ENCODE peak calls at places on chromosomes 12 and 14, in ten cellular contexts. D is activated naive CD8-positive, alpha-beta T cell treated with anti-CD3 and anti-CD28 coated beads, Interleukin-2, amount 50 U/mL, for 24 hours; H is CD8-positive, alpha-beta T cell; T is NCI-H446; V is iris pigment epithelial cell; E is fibroblast of pulmonary artery; N is H4; U is progenitor cell of endocrine pancreas; K is RCC 7860; B is KG1. R is an unnamed sample.

GRCh38 chr14:95739356-95739755 is 25.4 kb upstream of the TCL1A start:
- DNase-seq in D (no peak), H (no peak), T (no peak), V (no peak), E (no peak), N (no peak), U (no peak), K (no peak), B (no peak), R (no peak)

GRCh38 chr14:100427166-100427565 is 104.0 kb downstream of the SLC25A47 start:
- DNase-seq in D (no peak), H (no peak), T (no peak), V (no peak), E (no peak), N (no peak), U (no peak), K (no peak), B (no peak), R (no peak)

GRCh38 chr12:68378859-68379628 is 46.9 kb upstream of the MDM1 start:
- DNase-seq in D (no peak), H (no peak), T (peak), V (no peak), E (peak), N (no peak), U (no peak), K (no peak), B (no peak), R (no peak)

GRCh38 chr12:3213171-3213570 is 136.0 kb downstream of the TSPAN9 start:
- DNase-seq in D (no peak), H (no peak), T (peak), V (no peak), E (no peak), N (no peak), U (no peak), K (no peak), B (no peak), R (no peak)

GRCh38 chr14:90605430-90605829 is 208.6 kb downstream of the CALM1 start:
- DNase-seq in D (no peak), H (no peak), T (no peak), V (no peak), E (no peak), N (no peak), U (no peak), K (no peak), B (no peak), R (no peak)

GRCh38 chr12:59646636-59647035 is 50.8 kb downstream of the SLC16A7 start:
- DNase-seq in D (no peak), H (no peak), T (no peak), V (no peak), E (no peak), N (no peak), U (no peak), K (no peak), B (no peak), R (no peak)

GRCh38 chr12:46590991-46591703 is 218.6 kb upstream of the SLC38A2 start:
- DNase-seq in D (no peak), H (no peak), T (no peak), V (no peak), E (no peak), N (no peak), U (no peak), K (no peak), B (no peak), R (no peak)

GRCh38 chr14:22613091-22613695 is 15.1 kb downstream of the ABHD4 start:
- DNase-seq in D (no peak), H (no peak), T (no peak), V (no peak), E (no peak), N (no peak), U (no peak), K (no peak), B (no peak), R (no peak)

GRCh38 chr12:4116251-4117111 is 157.1 kb upstream of the CCND2 start:
- DNase-seq in D (no peak), H (no peak), T (no peak), V (peak), E (peak), N (no peak), U (no peak), K (no peak), B (no peak), R (no peak)

GRCh38 chr12:1618489-1618888 is 10.5 kb upstream of the WNT5B start:
- DNase-seq in D (no peak), H (no peak), T (no peak), V (no peak), E (no peak), N (no peak), U (no peak), K (no peak), B (no peak), R (peak)

GRCh38 chr14:50036211-50036610 is 80.2 kb downstream of the VCPKMT start:
- DNase-seq in D (no peak), H (no peak), T (no peak), V (no peak), E (no peak), N (no peak), U (no peak), K (no peak), B (no peak), R (no peak)

GRCh38 chr12:24561411-24561871 is 387.5 kb downstream of the BCAT1 start:
- DNase-seq in D (no peak), H (no peak), T (no peak), V (peak), E (peak), N (peak), U (no peak), K (peak), B (no peak), R (no peak)

GRCh38 chr12:30863839-30864238 is 62.7 kb upstream of the TSPAN11 start:
- DNase-seq in D (no peak), H (no peak), T (no peak), V (no peak), E (no peak), N (no peak), U (no peak), K (no peak), B (no peak), R (no peak)

GRCh38 chr12:50201987-50202521 is 34.9 kb upstream of the CERS5 start:
- DNase-seq in D (no peak), H (no peak), T (no peak), V (peak), E (peak), N (no peak), U (no peak), K (peak), B (no peak), R (no peak)

GRCh38 chr12:76303989-76304460 is 44.2 kb downstream of the BBS10 start:
- DNase-seq in D (no peak), H (no peak), T (no peak), V (no peak), E (no peak), N (no peak), U (no peak), K (peak), B (no peak), R (no peak)

GRCh38 chr12:66744956-66745383 is 66.1 kb upstream of the GRIP1 start:
- DNase-seq in D (no peak), H (no peak), T (no peak), V (no peak), E (no peak), N (no peak), U (no peak), K (no peak), B (no peak), R (no peak)

GRCh38 chr12:51951843-51952722 is 584 bp downstream of the ACVR1B start:
- DNase-seq in D (no peak), H (no peak), T (no peak), V (no peak), E (no peak), N (no peak), U (peak), K (no peak), B (no peak), R (no peak)

GRCh38 chr12:17304503-17305347 is 698.8 kb upstream of the LMO3 start:
- DNase-seq in D (no peak), H (no peak), T (no peak), V (peak), E (no peak), N (peak), U (no peak), K (peak), B (no peak), R (peak)

GRCh38 chr14:80003138-80003537 is 208.2 kb downstream of the DIO2 start:
- DNase-seq in D (no peak), H (no peak), T (no peak), V (peak), E (no peak), N (peak), U (no peak), K (no peak), B (no peak), R (no peak)

GRCh38 chr14:91113829-91114078 is at the start of gene DGLUCY:
- DNase-seq in D (no peak), H (peak), T (peak), V (peak), E (peak), N (peak), U (no peak), K (no peak), B (peak), R (no peak)

GRCh38 chr12:11769723-11770514 is 120.4 kb downstream of the ETV6 start:
- DNase-seq in D (no peak), H (no peak), T (no peak), V (no peak), E (no peak), N (no peak), U (no peak), K (no peak), B (no peak), R (no peak)

GRCh38 chr12:58529114-58529665 is 391.1 kb downstream of the LRIG3 start:
- DNase-seq in D (no peak), H (no peak), T (no peak), V (peak), E (peak), N (peak), U (no peak), K (peak), B (no peak), R (no peak)

GRCh38 chr12:52952082-52952801 is 3.3 kb downstream of the KRT18 start:
- DNase-seq in D (no peak), H (no peak), T (no peak), V (no peak), E (no peak), N (no peak), U (no peak), K (no peak), B (no peak), R (no peak)

GRCh38 chr12:124032265-124032886 is 59.4 kb downstream of the ZNF664 start:
- DNase-seq in D (peak), H (no peak), T (peak), V (peak), E (peak), N (peak), U (no peak), K (peak), B (peak), R (no peak)

GRCh38 chr12:108969622-108970021 is 51.2 kb downstream of the SVOP start:
- DNase-seq in D (no peak), H (no peak), T (no peak), V (no peak), E (no peak), N (no peak), U (no peak), K (no peak), B (no peak), R (no peak)

GRCh38 chr14:92718659-92719058 is 29.8 kb downstream of the LGMN start:
- DNase-seq in D (no peak), H (no peak), T (no peak), V (no peak), E (no peak), N (no peak), U (no peak), K (no peak), B (no peak), R (no peak)

GRCh38 chr12:106416273-106416672 is 58.7 kb downstream of the POLR3B start:
- DNase-seq in D (no peak), H (no peak), T (no peak), V (peak), E (peak), N (no peak), U (no peak), K (peak), B (no peak), R (peak)

GRCh38 chr12:99768758-99769157 is 121.2 kb downstream of the GARIN6 start:
- DNase-seq in D (no peak), H (no peak), T (no peak), V (no peak), E (no peak), N (no peak), U (no peak), K (no peak), B (no peak), R (no peak)

GRCh38 chr14:68943107-68943506 is 36.0 kb downstream of the ACTN1 start:
- DNase-seq in D (no peak), H (no peak), T (no peak), V (no peak), E (no peak), N (no peak), U (no peak), K (no peak), B (no peak), R (no peak)

GRCh38 chr12:132066345-132066685 is 77.8 kb downstream of the DDX51 start:
- DNase-seq in D (peak), H (no peak), T (no peak), V (no peak), E (no peak), N (no peak), U (no peak), K (no peak), B (no peak), R (no peak)

GRCh38 chr12:101536069-101536674 is 58.6 kb upstream of the MYBPC1 start:
- DNase-seq in D (no peak), H (no peak), T (no peak), V (no peak), E (no peak), N (no peak), U (no peak), K (no peak), B (no peak), R (no peak)

R was measured in epithelial cell of proximal tubule.